ENCODE peak calls at places on chromosomes 7 and 10, in eight cellular contexts. One of them, this sample, is unnamed.

GRCh38 chr7:91228327-91228726 is 35.9 kb upstream of the FZD1 start:
- DNase-seq in heart left ventricle: no peak
- DNase-seq in K562: no peak
- DNase-seq in transverse colon: no peak
- DNase-seq in stomach: no peak
- DNase-seq in uterus: no peak
- DNase-seq in NB4: no peak
- DNase-seq in HCT116: no peak
- DNase-seq in this sample: no peak

GRCh38 chr10:6185039-6185716 is 17.6 kb upstream of the PFKFB3 start:
- DNase-seq in heart left ventricle: no peak
- DNase-seq in K562: no peak
- DNase-seq in transverse colon: no peak
- DNase-seq in stomach: no peak
- DNase-seq in uterus: no peak
- DNase-seq in NB4: no peak
- DNase-seq in HCT116: no peak
- DNase-seq in this sample: peak

GRCh38 chr7:99504281-99504602 is 220 bp upstream of the ZKSCAN5 start:
- DNase-seq in heart left ventricle: no peak
- DNase-seq in K562: no peak
- DNase-seq in transverse colon: no peak
- DNase-seq in stomach: no peak
- DNase-seq in uterus: no peak
- DNase-seq in NB4: no peak
- DNase-seq in HCT116: peak
- DNase-seq in this sample: no peak

GRCh38 chr10:60425392-60426110 is 35.9 kb upstream of the ANK3 start:
- DNase-seq in heart left ventricle: no peak
- DNase-seq in K562: peak
- DNase-seq in transverse colon: no peak
- DNase-seq in stomach: no peak
- DNase-seq in uterus: no peak
- DNase-seq in NB4: no peak
- DNase-seq in HCT116: no peak
- DNase-seq in this sample: no peak

GRCh38 chr7:41185851-41186250 is 517.0 kb downstream of the INHBA start:
- DNase-seq in heart left ventricle: no peak
- DNase-seq in K562: no peak
- DNase-seq in transverse colon: no peak
- DNase-seq in stomach: no peak
- DNase-seq in uterus: no peak
- DNase-seq in NB4: no peak
- DNase-seq in HCT116: no peak
- DNase-seq in this sample: no peak

GRCh38 chr10:111872591-111872990 is 311.0 kb downstream of the GPAM start:
- DNase-seq in heart left ventricle: no peak
- DNase-seq in K562: no peak
- DNase-seq in transverse colon: no peak
- DNase-seq in stomach: no peak
- DNase-seq in uterus: no peak
- DNase-seq in NB4: no peak
- DNase-seq in HCT116: no peak
- DNase-seq in this sample: no peak

GRCh38 chr10:59954296-59954695 is 47.9 kb upstream of the CCDC6 start:
- DNase-seq in heart left ventricle: no peak
- DNase-seq in K562: no peak
- DNase-seq in transverse colon: no peak
- DNase-seq in stomach: no peak
- DNase-seq in uterus: no peak
- DNase-seq in NB4: no peak
- DNase-seq in HCT116: no peak
- DNase-seq in this sample: no peak

GRCh38 chr10:102642553-102643345 is 1.5 kb upstream of the TRIM8 start:
- DNase-seq in heart left ventricle: no peak
- DNase-seq in K562: peak
- DNase-seq in transverse colon: peak
- DNase-seq in stomach: peak
- DNase-seq in uterus: peak
- DNase-seq in NB4: peak
- DNase-seq in HCT116: peak
- DNase-seq in this sample: peak

GRCh38 chr7:124701955-124702354 is 63.6 kb downstream of the GPR37 start:
- DNase-seq in heart left ventricle: no peak
- DNase-seq in K562: no peak
- DNase-seq in transverse colon: no peak
- DNase-seq in stomach: no peak
- DNase-seq in uterus: no peak
- DNase-seq in NB4: no peak
- DNase-seq in HCT116: no peak
- DNase-seq in this sample: no peak

DNA sequence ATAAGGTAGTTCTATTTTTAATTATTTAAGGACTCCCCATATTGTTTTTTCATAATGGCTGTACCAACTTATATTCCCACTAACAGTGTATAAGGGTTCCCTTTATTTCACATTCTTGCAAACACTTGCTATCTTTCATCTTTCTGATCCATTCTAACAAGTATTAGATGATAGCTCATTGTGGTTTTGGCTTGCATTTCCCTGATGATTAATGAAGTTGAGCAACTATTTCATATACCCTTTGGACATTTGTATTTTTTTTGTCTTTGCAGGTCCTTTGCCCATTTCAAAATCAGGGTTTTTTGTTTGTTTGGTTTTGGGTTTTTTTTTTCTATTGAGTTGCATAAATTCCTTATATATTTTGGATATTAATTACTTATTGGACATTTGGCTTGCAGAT is 107.2 kb downstream of the EPC1 start:
- DNase-seq in heart left ventricle: no peak
- DNase-seq in K562: no peak
- DNase-seq in transverse colon: no peak
- DNase-seq in stomach: no peak
- DNase-seq in uterus: no peak
- DNase-seq in NB4: no peak
- DNase-seq in HCT116: no peak
- DNase-seq in this sample: no peak
- TF ChIP-seq POLR2A in heart left ventricle: no peak
- TF ChIP-seq POLR2A in K562: no peak
- TF ChIP-seq POLR2A in transverse colon: no peak
- TF ChIP-seq POLR2A in stomach: no peak
- TF ChIP-seq POLR2A in uterus: no peak
- TF ChIP-seq POLR2A in NB4: no peak
- TF ChIP-seq POLR2A in HCT116: no peak
- TF ChIP-seq POLR2A in this sample: no peak

GRCh38 chr10:7572435-7572834 is 94.3 kb downstream of the ITIH5 start:
- DNase-seq in heart left ventricle: no peak
- DNase-seq in K562: no peak
- DNase-seq in transverse colon: no peak
- DNase-seq in stomach: no peak
- DNase-seq in uterus: no peak
- DNase-seq in NB4: peak
- DNase-seq in HCT116: no peak
- DNase-seq in this sample: no peak

GRCh38 chr10:7580520-7580919 is 86.2 kb downstream of the ITIH5 start:
- DNase-seq in heart left ventricle: no peak
- DNase-seq in K562: no peak
- DNase-seq in transverse colon: no peak
- DNase-seq in stomach: no peak
- DNase-seq in uterus: no peak
- DNase-seq in NB4: no peak
- DNase-seq in HCT116: no peak
- DNase-seq in this sample: no peak

GRCh38 chr10:7576340-7576739 is 90.4 kb downstream of the ITIH5 start:
- DNase-seq in heart left ventricle: no peak
- DNase-seq in K562: no peak
- DNase-seq in transverse colon: no peak
- DNase-seq in stomach: no peak
- DNase-seq in uterus: no peak
- DNase-seq in NB4: no peak
- DNase-seq in HCT116: no peak
- DNase-seq in this sample: no peak

GRCh38 chr10:7579681-7580080 is 87.1 kb downstream of the ITIH5 start:
- DNase-seq in heart left ventricle: no peak
- DNase-seq in K562: no peak
- DNase-seq in transverse colon: no peak
- DNase-seq in stomach: no peak
- DNase-seq in uterus: no peak
- DNase-seq in NB4: no peak
- DNase-seq in HCT116: no peak
- DNase-seq in this sample: no peak

GRCh38 chr10:7577206-7577978 is 89.4 kb downstream of the ITIH5 start:
- DNase-seq in heart left ventricle: no peak
- DNase-seq in K562: no peak
- DNase-seq in transverse colon: no peak
- DNase-seq in stomach: no peak
- DNase-seq in uterus: no peak
- DNase-seq in NB4: no peak
- DNase-seq in HCT116: no peak
- DNase-seq in this sample: no peak
- TF ChIP-seq POLR2A in heart left ventricle: no peak
- TF ChIP-seq POLR2A in K562: no peak
- TF ChIP-seq POLR2A in transverse colon: no peak
- TF ChIP-seq POLR2A in stomach: no peak
- TF ChIP-seq POLR2A in uterus: no peak
- TF ChIP-seq POLR2A in NB4: no peak
- TF ChIP-seq POLR2A in HCT116: no peak
- TF ChIP-seq POLR2A in this sample: no peak

DNA sequence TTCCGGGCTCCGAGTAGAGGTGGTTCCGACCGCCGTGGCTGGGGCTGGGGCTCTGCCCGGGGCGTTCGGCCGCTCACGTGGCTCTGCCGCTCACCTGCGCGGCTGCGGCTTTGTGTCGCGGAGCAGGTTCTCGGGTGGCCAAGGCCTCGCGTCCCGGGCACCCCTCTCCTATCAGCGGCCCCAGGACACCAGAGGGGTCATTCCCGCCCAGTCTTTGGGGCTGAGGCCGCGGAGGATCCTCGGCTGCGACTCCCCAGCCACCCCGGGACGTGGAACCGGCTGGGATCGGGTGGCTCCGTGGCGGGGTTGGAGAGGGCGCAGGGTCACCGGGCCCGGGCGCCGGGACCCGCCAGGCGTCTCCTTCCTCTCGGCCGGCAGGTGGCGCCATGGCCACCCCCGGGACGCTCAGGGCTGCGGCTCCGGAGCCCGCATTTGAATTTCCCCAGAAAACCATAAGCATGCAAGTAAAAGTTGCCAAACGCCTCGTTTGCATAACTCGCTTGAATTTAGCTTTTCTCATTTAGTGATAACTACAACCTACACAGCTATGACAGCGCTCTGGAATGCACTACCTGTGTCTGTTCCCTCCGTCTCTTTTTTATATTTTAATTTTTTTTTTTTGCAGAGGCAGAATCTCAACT is 1.2 kb downstream of the COL26A1 start:
- DNase-seq in heart left ventricle: peak
- DNase-seq in K562: peak
- DNase-seq in transverse colon: peak
- DNase-seq in stomach: peak
- DNase-seq in uterus: peak
- DNase-seq in NB4: peak
- DNase-seq in HCT116: peak
- DNase-seq in this sample: peak
- TF ChIP-seq POLR2A in heart left ventricle: no peak
- TF ChIP-seq POLR2A in K562: no peak
- TF ChIP-seq POLR2A in transverse colon: no peak
- TF ChIP-seq POLR2A in stomach: no peak
- TF ChIP-seq POLR2A in uterus: no peak
- TF ChIP-seq POLR2A in NB4: no peak
- TF ChIP-seq POLR2A in HCT116: no peak
- TF ChIP-seq POLR2A in this sample: no peak

DNA sequence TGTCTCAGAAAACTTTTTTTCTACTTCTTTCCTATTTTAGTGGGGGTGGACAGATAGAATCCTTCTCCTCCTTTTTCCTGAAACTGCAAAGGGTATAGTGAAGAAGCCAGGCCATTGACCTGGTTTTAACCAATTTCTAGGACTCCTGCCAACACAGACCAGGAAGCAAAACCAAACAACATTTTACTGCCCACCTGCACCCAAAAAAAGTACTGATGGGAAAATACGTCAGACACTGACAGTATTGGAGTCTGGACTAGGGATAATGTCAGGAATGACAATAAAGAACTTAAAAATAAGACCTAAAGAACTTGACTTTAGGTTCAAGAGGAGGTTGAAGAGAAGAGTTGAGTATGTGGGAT is 5.0 kb upstream of the STEAP4 start:
- DNase-seq in heart left ventricle: no peak
- DNase-seq in K562: no peak
- DNase-seq in transverse colon: no peak
- DNase-seq in stomach: no peak
- DNase-seq in uterus: no peak
- DNase-seq in NB4: no peak
- DNase-seq in HCT116: no peak
- DNase-seq in this sample: no peak
- TF ChIP-seq POLR2A in heart left ventricle: no peak
- TF ChIP-seq POLR2A in K562: no peak
- TF ChIP-seq POLR2A in transverse colon: no peak
- TF ChIP-seq POLR2A in stomach: no peak
- TF ChIP-seq POLR2A in uterus: no peak
- TF ChIP-seq POLR2A in NB4: no peak
- TF ChIP-seq POLR2A in HCT116: no peak
- TF ChIP-seq POLR2A in this sample: no peak

GRCh38 chr7:111148134-111148533 is 57.2 kb downstream of the LRRN3 start:
- DNase-seq in heart left ventricle: no peak
- DNase-seq in K562: no peak
- DNase-seq in transverse colon: no peak
- DNase-seq in stomach: no peak
- DNase-seq in uterus: no peak
- DNase-seq in NB4: no peak
- DNase-seq in HCT116: no peak
- DNase-seq in this sample: no peak

GRCh38 chr7:111145472-111145871 is 54.5 kb downstream of the LRRN3 start:
- DNase-seq in heart left ventricle: no peak
- DNase-seq in K562: no peak
- DNase-seq in transverse colon: no peak
- DNase-seq in stomach: no peak
- DNase-seq in uterus: no peak
- DNase-seq in NB4: no peak
- DNase-seq in HCT116: no peak
- DNase-seq in this sample: no peak

GRCh38 chr7:111147708-111148107 is 56.8 kb downstream of the LRRN3 start:
- DNase-seq in heart left ventricle: no peak
- DNase-seq in K562: no peak
- DNase-seq in transverse colon: no peak
- DNase-seq in stomach: no peak
- DNase-seq in uterus: no peak
- DNase-seq in NB4: no peak
- DNase-seq in HCT116: no peak
- DNase-seq in this sample: no peak

GRCh38 chr7:111146136-111146535 is 55.2 kb downstream of the LRRN3 start:
- DNase-seq in heart left ventricle: no peak
- DNase-seq in K562: no peak
- DNase-seq in transverse colon: no peak
- DNase-seq in stomach: no peak
- DNase-seq in uterus: no peak
- DNase-seq in NB4: no peak
- DNase-seq in HCT116: no peak
- DNase-seq in this sample: no peak

GRCh38 chr7:111150709-111151108 is 59.8 kb downstream of the LRRN3 start:
- DNase-seq in heart left ventricle: no peak
- DNase-seq in K562: no peak
- DNase-seq in transverse colon: no peak
- DNase-seq in stomach: no peak
- DNase-seq in uterus: no peak
- DNase-seq in NB4: no peak
- DNase-seq in HCT116: no peak
- DNase-seq in this sample: no peak
- TF ChIP-seq POLR2A in heart left ventricle: no peak
- TF ChIP-seq POLR2A in K562: no peak
- TF ChIP-seq POLR2A in transverse colon: no peak
- TF ChIP-seq POLR2A in stomach: no peak
- TF ChIP-seq POLR2A in uterus: no peak
- TF ChIP-seq POLR2A in NB4: no peak
- TF ChIP-seq POLR2A in HCT116: no peak
- TF ChIP-seq POLR2A in this sample: no peak